ENCODE peak calls at places on chromosomes 1 and 21, in five cellular contexts. A, R, V, U and J are unnamed samples.

GRCh38 chr1:91190996-91191395 is 169.2 kb upstream of the ZNF644 start:
- DNase-seq in A (no peak), R (no peak), V (no peak), U (no peak), J (no peak)

GRCh38 chr1:2499986-2500596 is 24.0 kb downstream of the PLCH2 start:
- DNase-seq in A (no peak), R (no peak), V (no peak), U (no peak), J (no peak)

GRCh38 chr1:226601456-226601855 is 52.9 kb downstream of the STUM start:
- DNase-seq in A (no peak), R (no peak), V (peak), U (no peak), J (no peak)

GRCh38 chr21:33551664-33552063 is 8.8 kb downstream of the SON start:
- DNase-seq in A (no peak), R (no peak), V (no peak), U (no peak), J (no peak)

GRCh38 chr1:2003564-2004131 is at the start of gene CFAP74:
- DNase-seq in A (no peak), R (peak), V (no peak), U (no peak), J (no peak)

GRCh38 chr1:5238351-5239123 is 584.1 kb downstream of the AJAP1 start:
- DNase-seq in A (no peak), R (no peak), V (no peak), U (no peak), J (no peak)

GRCh38 chr1:23304140-23304620 is 39.9 kb downstream of the HNRNPR start:
- DNase-seq in A (no peak), R (no peak), V (no peak), U (no peak), J (no peak)

GRCh38 chr1:55981015-55981635 is 598.2 kb downstream of the PLPP3 start:
- DNase-seq in A (no peak), R (no peak), V (no peak), U (no peak), J (no peak)

GRCh38 chr1:228151526-228151925 is 1.8 kb downstream of the GJC2 start:
- DNase-seq in A (no peak), R (no peak), V (peak), U (no peak), J (peak)

GRCh38 chr1:206714331-206715058 is 29.8 kb downstream of the MAPKAPK2 start:
- DNase-seq in A (no peak), R (no peak), V (no peak), U (no peak), J (no peak)

GRCh38 chr1:71031426-71031825 is 16.2 kb downstream of the PTGER3 start:
- DNase-seq in A (no peak), R (no peak), V (no peak), U (no peak), J (no peak)

GRCh38 chr1:170214980-170215910 is 69.5 kb downstream of the NTMT2 start:
- DNase-seq in A (no peak), R (no peak), V (peak), U (no peak), J (no peak)

GRCh38 chr1:212610575-212610967 is 2.0 kb downstream of the ATF3 start:
- DNase-seq in A (no peak), R (no peak), V (no peak), U (no peak), J (no peak)

GRCh38 chr1:244100276-244100675 is 49.2 kb downstream of the ZBTB18 start:
- DNase-seq in A (no peak), R (no peak), V (no peak), U (no peak), J (no peak)

GRCh38 chr1:19918057-19918456 is 5.4 kb downstream of the PLA2G2E start:
- DNase-seq in A (no peak), R (peak), V (peak), U (peak), J (no peak)

GRCh38 chr1:42392923-42393848 is 12.6 kb downstream of the RIMKLA start:
- DNase-seq in A (no peak), R (no peak), V (no peak), U (no peak), J (no peak)

GRCh38 chr21:35428489-35428888 is 379.4 kb upstream of the RUNX1 start:
- DNase-seq in A (no peak), R (no peak), V (peak), U (no peak), J (peak)